ENCODE peak calls at places on chromosome 21, in four cellular contexts. R, S, W and D are unnamed samples.

GRCh38 chr21:10616535-10616934 is 95.2 kb downstream of the TPTE start:
- DNase-seq in R (no peak), S (peak), W (no peak), D (no peak)

GRCh38 chr21:46538262-46538661 is 66.6 kb downstream of the S100B start:
- DNase-seq in R (no peak), S (no peak), W (no peak), D (no peak)

GRCh38 chr21:36479415-36480402 is at the start of gene CLDN14:
- DNase-seq in R (no peak), S (peak), W (peak), D (no peak)

GRCh38 chr21:36783612-36784383 is 84.9 kb downstream of the SIM2 start:
- DNase-seq in R (no peak), S (no peak), W (no peak), D (no peak)

GRCh38 chr21:28754127-28754611 is 238.5 kb downstream of the LTN1 start:
- DNase-seq in R (no peak), S (no peak), W (no peak), D (no peak)

GRCh38 chr21:46113497-46114176 is 15.7 kb downstream of the COL6A2 start:
- DNase-seq in R (no peak), S (no peak), W (peak), D (no peak)

GRCh38 chr21:27321791-27322190 is 354.9 kb upstream of the ADAMTS5 start:
- DNase-seq in R (no peak), S (no peak), W (no peak), D (no peak)

GRCh38 chr21:39867198-39867650 is at the start of gene PCP4:
- DNase-seq in R (peak), S (no peak), W (peak), D (peak)

GRCh38 chr21:37208056-37208705 is 59.0 kb downstream of the VPS26C start:
- DNase-seq in R (peak), S (peak), W (peak), D (peak)

GRCh38 chr21:37732927-37733326 is 183.3 kb downstream of the KCNJ6 start:
- DNase-seq in R (no peak), S (no peak), W (no peak), D (no peak)

GRCh38 chr21:37071561-37072238 is 1.2 kb downstream of the PIGP start:
- DNase-seq in R (peak), S (no peak), W (peak), D (peak)

GRCh38 chr21:36700961-36701911 is 2.3 kb downstream of the SIM2 start:
- DNase-seq in R (no peak), S (no peak), W (no peak), D (no peak)

GRCh38 chr21:46572850-46573249 is 32.0 kb downstream of the S100B start:
- DNase-seq in R (no peak), S (no peak), W (no peak), D (no peak)

GRCh38 chr21:16154961-16155360 is 425.2 kb downstream of the USP25 start:
- DNase-seq in R (no peak), S (no peak), W (no peak), D (no peak)

GRCh38 chr21:27759091-27759659 is 792.3 kb upstream of the ADAMTS5 start:
- DNase-seq in R (no peak), S (no peak), W (no peak), D (no peak)

GRCh38 chr21:20016431-20017005 is 981.7 kb upstream of the NCAM2 start:
- DNase-seq in R (no peak), S (no peak), W (no peak), D (no peak)

GRCh38 chr21:17371470-17371869 is 141.4 kb upstream of the CXADR start:
- DNase-seq in R (no peak), S (no peak), W (no peak), D (no peak)

GRCh38 chr21:15241997-15242767 is 177.4 kb upstream of the NRIP1 start:
- DNase-seq in R (no peak), S (no peak), W (no peak), D (no peak)

GRCh38 chr21:14116080-14116481 is 94.7 kb downstream of the LIPI start:
- DNase-seq in R (no peak), S (no peak), W (no peak), D (no peak)

DNA sequence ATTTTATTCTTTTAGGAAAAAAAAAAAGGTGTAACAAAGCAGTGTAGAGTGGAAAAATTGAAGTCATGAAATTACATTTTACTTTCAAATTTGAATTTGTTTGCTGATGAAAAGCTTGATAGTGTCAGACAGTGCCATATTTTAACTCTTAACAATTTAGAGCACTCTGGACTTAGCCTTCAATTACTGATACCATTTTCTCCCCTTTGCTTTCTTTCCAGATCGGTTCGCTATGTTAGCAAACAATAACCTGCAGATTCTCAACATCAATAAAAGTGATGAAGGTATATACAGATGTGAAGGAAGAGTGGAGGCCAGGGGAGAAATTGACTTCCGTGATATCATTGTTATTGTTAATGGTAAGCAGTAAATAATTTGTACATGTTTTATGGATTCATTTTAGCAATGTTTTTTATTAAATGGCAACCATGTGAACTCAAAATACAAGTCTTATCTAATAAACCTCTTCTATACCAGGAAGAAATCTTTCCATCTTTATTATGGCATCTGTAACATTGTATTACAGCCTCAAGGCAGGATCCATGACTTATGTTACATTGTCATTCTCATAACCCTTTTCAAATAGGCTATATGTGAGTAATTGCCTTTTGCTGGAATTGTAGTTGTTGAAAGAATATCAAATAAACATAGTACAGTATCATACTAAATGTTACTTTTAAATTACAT is 293.8 kb downstream of the NCAM2 start:
- DNase-seq in R (no peak), S (no peak), W (no peak), D (no peak)
- TF ChIP-seq POLR2A in R (no peak), S (no peak), W (no peak), D (no peak)

DNA sequence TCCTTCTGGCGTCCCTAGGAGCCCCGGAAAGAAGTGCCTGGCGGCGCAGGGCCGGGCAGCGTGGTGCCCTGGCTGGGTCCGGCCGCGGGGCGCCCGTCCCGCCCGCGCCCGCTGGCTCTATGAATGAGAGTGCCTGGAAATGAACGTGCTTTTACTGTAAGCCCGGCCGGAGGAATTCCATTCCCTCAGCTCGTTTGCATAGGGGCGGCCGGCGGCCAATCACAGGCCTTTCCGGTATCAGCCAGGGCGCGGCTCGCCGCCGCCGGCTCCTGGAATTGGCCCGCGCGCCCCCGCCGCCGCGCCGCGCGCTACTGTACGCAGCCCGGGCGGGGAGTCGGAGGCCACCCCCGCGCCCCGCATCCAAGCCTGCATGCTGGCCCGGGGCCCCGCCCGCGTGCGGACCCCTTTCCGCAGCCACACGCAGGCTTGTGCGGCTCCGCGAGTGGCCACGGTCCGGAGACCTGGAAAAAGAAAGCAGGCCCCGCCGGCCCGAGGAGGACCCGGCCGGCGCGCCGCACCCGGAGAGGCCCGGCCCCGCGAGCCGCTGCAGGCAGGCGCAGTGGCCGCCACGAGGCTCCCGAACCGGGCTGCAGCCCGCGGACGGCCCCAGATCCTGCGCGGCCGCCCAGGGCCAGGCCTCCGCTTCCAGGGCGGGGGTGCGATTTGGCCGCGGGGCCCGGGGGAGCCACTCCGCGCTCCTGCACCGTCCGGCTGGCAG is 160.4 kb downstream of the RUNX1 start:
- DNase-seq in R (peak), S (peak), W (peak), D (peak)
- TF ChIP-seq POLR2A in R (peak), S (peak), W (no peak), D (peak)

GRCh38 chr21:44089001-44089911 is 17.9 kb upstream of the PWP2 start:
- DNase-seq in R (peak), S (peak), W (peak), D (no peak)
- TF ChIP-seq POLR2A in R (no peak), S (peak), W (no peak), D (no peak)

GRCh38 chr21:44989538-44989888 is 49.7 kb downstream of the SLX9 start:
- DNase-seq in R (no peak), S (peak), W (no peak), D (no peak)
- TF ChIP-seq POLR2A in R (no peak), S (no peak), W (no peak), D (no peak)

GRCh38 chr21:38789275-38789674 is 16.5 kb upstream of the ETS2 start:
- DNase-seq in R (no peak), S (no peak), W (no peak), D (no peak)

GRCh38 chr21:38784458-38785266 is 21.1 kb upstream of the ETS2 start:
- DNase-seq in R (no peak), S (no peak), W (no peak), D (no peak)

GRCh38 chr21:38788275-38788911 is 17.3 kb upstream of the ETS2 start:
- DNase-seq in R (no peak), S (no peak), W (no peak), D (no peak)

GRCh38 chr21:38787461-38788274 is 18.1 kb upstream of the ETS2 start:
- DNase-seq in R (peak), S (no peak), W (peak), D (no peak)

DNA sequence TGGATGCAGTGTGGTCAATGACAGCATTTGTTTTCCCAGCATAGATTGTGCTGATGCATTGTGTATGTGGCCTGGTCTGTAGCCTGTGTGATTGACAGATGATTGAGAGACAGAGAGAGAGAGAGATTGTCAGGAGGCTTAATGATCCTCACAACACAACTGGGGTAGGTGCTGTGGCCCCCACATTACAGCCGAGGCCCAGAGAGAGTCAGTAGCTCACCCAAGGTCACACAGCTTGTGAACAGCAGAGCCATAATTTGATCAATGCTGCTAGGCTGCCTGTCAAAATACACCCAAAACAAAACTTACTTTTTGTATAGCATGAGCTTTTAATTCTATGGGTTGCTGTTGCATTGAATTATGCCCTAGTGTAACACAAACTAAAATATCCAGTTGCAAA is 20.2 kb upstream of the ETS2 start:
- DNase-seq in R (no peak), S (no peak), W (no peak), D (no peak)
- TF ChIP-seq POLR2A in R (no peak), S (no peak), W (no peak), D (no peak)

GRCh38 chr21:44261191-44261631 is 486 bp downstream of the DNMT3L start:
- DNase-seq in R (no peak), S (peak), W (no peak), D (no peak)
- TF ChIP-seq POLR2A in R (no peak), S (no peak), W (no peak), D (no peak)

DNA sequence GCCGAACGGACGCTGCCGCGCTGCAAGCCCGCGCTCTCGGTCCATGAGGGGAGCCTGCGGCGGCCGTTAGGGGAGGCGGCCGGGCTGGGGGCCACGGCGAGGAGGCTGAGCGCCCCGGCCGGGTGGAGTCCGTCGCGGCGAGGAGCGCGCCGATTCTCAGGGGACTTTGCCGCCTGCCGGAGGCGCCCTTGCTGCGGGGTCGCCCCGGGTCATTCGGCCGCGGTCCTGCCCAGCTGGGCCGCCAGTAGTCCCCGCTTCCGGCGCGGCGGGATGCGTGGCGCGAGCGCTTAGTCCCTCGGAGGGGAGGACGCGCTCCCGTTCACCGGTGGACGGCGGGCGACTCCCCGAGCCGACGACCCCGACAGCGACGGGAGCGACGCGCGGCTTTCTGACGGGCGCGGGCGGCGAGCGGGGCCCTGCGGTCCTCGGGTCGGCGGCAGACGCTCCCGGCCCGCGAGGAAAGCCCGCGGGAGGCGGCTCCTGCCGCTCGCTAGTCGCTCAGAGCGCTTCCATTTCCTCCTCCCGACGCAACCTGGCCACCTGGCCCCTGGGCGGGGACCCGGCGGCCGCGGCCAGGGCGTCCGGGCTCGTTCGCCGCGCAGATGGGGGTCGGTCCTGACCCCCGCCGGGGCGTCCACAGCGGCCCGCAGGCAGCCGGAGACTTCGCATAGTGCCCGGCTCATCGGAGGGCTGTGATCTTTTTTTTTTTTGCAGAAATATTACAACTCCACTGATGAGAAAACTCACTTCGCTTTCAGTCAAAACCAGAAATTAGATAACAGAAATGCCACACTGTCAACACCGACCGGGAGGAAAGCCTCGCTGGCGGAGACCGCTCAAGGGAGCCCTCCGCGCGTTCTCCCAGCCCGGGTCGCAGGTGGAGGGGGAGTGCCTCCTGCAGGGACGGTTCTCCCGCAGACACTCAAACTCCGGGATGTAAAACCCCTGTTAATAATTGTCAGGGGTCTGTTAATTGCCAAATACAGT is 640 bp upstream of the ZBTB21 start:
- DNase-seq in R (peak), S (peak), W (no peak), D (peak)
- TF ChIP-seq POLR2A in R (peak), S (no peak), W (no peak), D (no peak)

DNA sequence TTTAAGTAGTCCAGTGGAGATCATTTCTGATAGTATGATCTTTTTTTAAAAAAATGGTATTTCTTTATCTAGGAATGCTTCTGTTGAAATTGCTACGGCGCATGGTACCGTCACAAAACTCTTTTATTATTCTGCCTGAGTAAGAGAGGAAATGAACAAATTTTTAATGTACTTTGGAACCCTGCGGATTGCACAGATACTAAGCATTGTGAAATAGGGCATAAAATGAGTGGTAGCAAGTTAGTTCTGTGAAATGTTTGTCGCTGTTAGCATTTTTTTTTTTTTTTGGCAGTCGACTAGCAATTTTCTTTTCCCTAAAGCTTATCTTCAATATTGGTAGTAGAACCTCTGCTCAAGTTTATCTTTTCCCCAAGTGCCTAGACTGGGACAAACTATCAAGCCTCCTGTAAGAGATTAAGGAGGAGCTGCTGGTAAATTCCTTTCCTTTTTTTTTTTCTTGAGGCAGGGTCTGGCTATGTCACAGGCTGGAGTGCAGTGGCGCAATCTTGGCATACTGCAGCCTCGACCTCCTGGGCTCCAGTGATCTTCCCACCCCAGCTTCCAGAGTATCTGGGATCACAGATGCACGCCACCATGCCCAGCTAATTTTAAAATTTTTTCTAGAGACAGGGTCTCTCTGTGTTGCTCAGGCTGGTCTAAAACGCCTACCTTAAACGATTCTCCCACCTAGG is 2.2 kb downstream of the ITSN1 start:
- DNase-seq in R (peak), S (no peak), W (no peak), D (no peak)
- TF ChIP-seq POLR2A in R (no peak), S (no peak), W (no peak), D (no peak)